ENCODE peak calls at places on chromosomes 7 and 10, in four cellular contexts. J is RWPE1, G is fibroblast of mammary gland, T is GM03348. Z is an unnamed sample.

GRCh38 chr10:124007102-124007772 is 86.2 kb downstream of the CHST15 start:
- DNase-seq in J (no peak), G (no peak), T (no peak), Z (no peak)

GRCh38 chr10:116974442-116975005 is 30.5 kb downstream of the SHTN1 start:
- DNase-seq in J (peak; percentile 90), G (peak; percentile 89), T (peak; percentile 46), Z (no peak)

GRCh38 chr7:37267251-37267650 is 181.4 kb downstream of the ELMO1 start:
- DNase-seq in J (no peak), G (no peak), T (no peak), Z (no peak)

GRCh38 chr10:29465384-29465783 is 169.4 kb downstream of the SVIL start:
- DNase-seq in J (no peak), G (no peak), T (no peak), Z (no peak)

GRCh38 chr10:130758529-130758928 is 553.0 kb downstream of the TCERG1L start:
- DNase-seq in J (no peak), G (no peak), T (no peak), Z (no peak)

GRCh38 chr10:88028072-88028471 is 164.6 kb downstream of the PTEN start:
- DNase-seq in J (no peak), G (no peak), T (no peak), Z (no peak)

GRCh38 chr7:143258830-143259229 is 4.4 kb upstream of the GSTK1 start:
- DNase-seq in J (no peak), G (no peak), T (no peak), Z (no peak)

GRCh38 chr7:73725703-73726466 is 6.4 kb upstream of the STX1A start:
- DNase-seq in J (peak; percentile 79), G (peak; percentile 64), T (peak; percentile 89), Z (peak; percentile 74)

GRCh38 chr7:115008465-115009114 is 86.7 kb downstream of the MDFIC start:
- DNase-seq in J (no peak), G (peak; percentile 98), T (peak; percentile 63), Z (no peak)

GRCh38 chr10:86715836-86716235 is 40.6 kb upstream of the BMPR1A start:
- DNase-seq in J (no peak), G (no peak), T (no peak), Z (no peak)

GRCh38 chr10:78543749-78544446 is 510.2 kb downstream of the RPS24 start:
- DNase-seq in J (no peak), G (peak; percentile 96), T (peak; percentile 94), Z (no peak)

GRCh38 chr10:79324032-79324695 is 23.1 kb upstream of the PPIF start:
- DNase-seq in J (no peak), G (no peak), T (no peak), Z (no peak)

GRCh38 chr10:78605800-78606350 is 462.9 kb upstream of the ZMIZ1 start:
- DNase-seq in J (peak; percentile 40), G (peak; percentile 31), T (no peak), Z (no peak)

GRCh38 chr10:72935358-72935757 is 19.2 kb downstream of the PLA2G12B start:
- DNase-seq in J (peak; percentile 25), G (peak; percentile 51), T (no peak), Z (no peak)

GRCh38 chr10:85490431-85490830 is 876.2 kb downstream of the GRID1 start:
- DNase-seq in J (no peak), G (no peak), T (no peak), Z (peak; percentile 51)

GRCh38 chr10:113273877-113274829 is 278.7 kb upstream of the HABP2 start:
- DNase-seq in J (no peak), G (peak; percentile 67), T (peak; percentile 81), Z (no peak)

GRCh38 chr10:99234739-99235468 is 748 bp downstream of the HPSE2 start:
- DNase-seq in J (no peak), G (peak; percentile 17), T (peak; percentile 21), Z (no peak)

GRCh38 chr7:135862586-135863361 is 114.2 kb upstream of the FAM180A start:
- DNase-seq in J (no peak), G (no peak), T (no peak), Z (peak; percentile 79)

GRCh38 chr7:87575521-87575920 is 25.2 kb downstream of the ABCB1 start:
- DNase-seq in J (no peak), G (peak; percentile 38), T (no peak), Z (no peak)

GRCh38 chr10:132707121-132707775 is 78.7 kb downstream of the NKX6-2 start:
- DNase-seq in J (no peak), G (no peak), T (no peak), Z (no peak)

GRCh38 chr10:112265745-112266144 is 17.5 kb upstream of the TECTB start:
- DNase-seq in J (no peak), G (no peak), T (no peak), Z (peak; percentile 6)